ENCODE peak calls at places on chromosomes 13 and 19, in four cellular contexts. A, B, Q and E are unnamed samples. For H3K36me3 and H3K4me1, the result is how much of the 10 kb centered on the place peaks cover.

GRCh38 chr19:12779162-12779993 is 4.0 kb upstream of the HOOK2 start:
- DNase-seq in A (peak), B (peak), Q (no peak), E (no peak)

GRCh38 chr13:31896427-31896826 is 135.1 kb upstream of the FRY start:
- DNase-seq in A (no peak), B (peak), Q (no peak), E (no peak)

GRCh38 chr13:27339299-27339698 is 68.7 kb downstream of the RASL11A start:
- DNase-seq in A (peak), B (peak), Q (no peak), E (no peak)

GRCh38 chr13:113209880-113210421 is 538 bp downstream of the CUL4A start:
- DNase-seq in A (peak), B (peak), Q (no peak), E (no peak)

GRCh38 chr13:53800011-53800410 is 771.4 kb downstream of the OLFM4 start:
- DNase-seq in A (no peak), B (no peak), Q (no peak), E (no peak)

GRCh38 chr19:16368385-16369305 is 44.0 kb downstream of the KLF2 start:
- DNase-seq in A (no peak), B (no peak), Q (no peak), E (no peak)

GRCh38 chr19:56692496-56692895 is 20.9 kb upstream of the ZNF835 start:
- DNase-seq in A (no peak), B (peak), Q (no peak), E (no peak)

GRCh38 chr13:82664183-82664582 is 1218.1 kb downstream of the SLITRK1 start:
- DNase-seq in A (no peak), B (no peak), Q (no peak), E (no peak)

GRCh38 chr19:10747271-10747670 is 29.4 kb downstream of the DNM2 start:
- DNase-seq in A (no peak), B (no peak), Q (no peak), E (no peak)

GRCh38 chr13:110644892-110645521 is 29.7 kb downstream of the NAXD start:
- DNase-seq in A (peak), B (peak), Q (no peak), E (peak)

GRCh38 chr19:6064016-6064702 is 46.1 kb downstream of the RFX2 start:
- DNase-seq in A (no peak), B (peak), Q (no peak), E (no peak)

GRCh38 chr19:43923875-43924274 is 11.2 kb downstream of the ZNF45 start:
- DNase-seq in A (no peak), B (no peak), Q (no peak), E (no peak)

GRCh38 chr19:34806976-34807860 is 34.2 kb upstream of the ZNF599 start:
- DNase-seq in A (no peak), B (no peak), Q (no peak), E (no peak)

GRCh38 chr13:110929104-110929777 is 14.4 kb upstream of the ANKRD10 start:
- DNase-seq in A (no peak), B (no peak), Q (no peak), E (no peak)

GRCh38 chr13:100946588-100946987 is 272.0 kb upstream of the TMTC4 start:
- DNase-seq in A (no peak), B (no peak), Q (no peak), E (no peak)

GRCh38 chr13:111202745-111203144 is 87.6 kb downstream of the ARHGEF7 start:
- DNase-seq in A (peak), B (peak), Q (no peak), E (no peak)

GRCh38 chr19:7916908-7917291 is 2.3 kb downstream of the TGFBR3L start:
- DNase-seq in A (no peak), B (no peak), Q (no peak), E (no peak)

GRCh38 chr13:84843368-84843767 is 955.9 kb downstream of the SLITRK6 start:
- DNase-seq in A (no peak), B (no peak), Q (no peak), E (no peak)

GRCh38 chr19:391726-392374 is 17.1 kb downstream of the C2CD4C start:
- DNase-seq in A (no peak), B (no peak), Q (no peak), E (no peak)

GRCh38 chr19:3615524-3616135 is 9.0 kb upstream of the TBXA2R start:
- DNase-seq in A (no peak), B (no peak), Q (no peak), E (no peak)

GRCh38 chr19:44093931-44094765 is at the start of gene ZNF224:
- DNase-seq in A (peak), B (peak), Q (no peak), E (peak)

GRCh38 chr13:112619730-112620639 is 32.0 kb upstream of the TUBGCP3 start:
- DNase-seq in A (peak), B (peak), Q (no peak), E (peak)

GRCh38 chr19:53892301-53892980 is 10.4 kb downstream of the PRKCG start:
- DNase-seq in A (no peak), B (no peak), Q (no peak), E (no peak)

GRCh38 chr19:844300-844971 is 3.6 kb downstream of the PRTN3 start:
- DNase-seq in A (no peak), B (no peak), Q (no peak), E (no peak)

GRCh38 chr19:29845576-29846176 is 33.9 kb downstream of the CCNE1 start:
- DNase-seq in A (peak), B (peak), Q (no peak), E (no peak)

GRCh38 chr13:108508263-108508662 is 121.1 kb upstream of the MYO16 start:
- DNase-seq in A (peak), B (no peak), Q (no peak), E (no peak)

GRCh38 chr19:5293607-5294089 is 47.0 kb downstream of the PTPRS start:
- DNase-seq in A (no peak), B (no peak), Q (no peak), E (no peak)

GRCh38 chr13:33353210-33353609 is 67.7 kb upstream of the STARD13 start:
- DNase-seq in A (peak), B (peak), Q (no peak), E (no peak)

GRCh38 chr13:110946171-110946570 is 31.3 kb upstream of the ANKRD10 start:
- DNase-seq in A (no peak), B (no peak), Q (no peak), E (no peak)

GRCh38 chr19:3369337-3370213 is 3.2 kb downstream of the NFIC start:
- DNase-seq in A (no peak), B (peak), Q (no peak), E (no peak)

GRCh38 chr13:97384366-97384765 is 49.6 kb upstream of the RAP2A start:
- DNase-seq in A (no peak), B (no peak), Q (no peak), E (no peak)

GRCh38 chr13:97382276-97382675 is 51.7 kb upstream of the RAP2A start:
- DNase-seq in A (no peak), B (no peak), Q (no peak), E (no peak)

GRCh38 chr13:97385146-97385545 is 48.8 kb upstream of the RAP2A start:
- DNase-seq in A (no peak), B (no peak), Q (no peak), E (no peak)

GRCh38 chr13:97385854-97386253 is 48.1 kb upstream of the RAP2A start:
- DNase-seq in A (no peak), B (no peak), Q (no peak), E (no peak)

DNA sequence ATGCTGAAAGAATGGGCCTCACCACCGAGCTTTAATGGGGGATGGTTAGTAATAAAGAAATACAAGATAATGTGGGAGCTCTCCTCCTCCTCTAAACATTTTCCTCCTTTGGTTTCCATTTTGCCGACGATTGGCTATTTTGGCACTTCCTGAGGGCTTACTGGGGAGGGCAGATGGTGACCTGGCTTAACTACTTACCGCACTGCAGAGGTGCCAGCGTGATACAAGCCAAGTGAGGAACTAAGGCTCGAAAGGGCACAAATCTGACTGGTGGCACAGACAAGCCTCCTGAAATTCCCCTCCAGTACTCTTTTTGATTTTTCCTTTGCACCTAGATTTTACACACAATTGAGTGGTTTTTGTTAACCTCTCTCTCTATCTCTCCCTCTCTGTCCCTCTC is 53.3 kb upstream of the RAP2A start:
- DNase-seq in A (no peak), B (no peak), Q (no peak), E (no peak)
- H3K36me3 ChIP-seq in A (under half), B (under half), Q (under half), E (under half)

DNA sequence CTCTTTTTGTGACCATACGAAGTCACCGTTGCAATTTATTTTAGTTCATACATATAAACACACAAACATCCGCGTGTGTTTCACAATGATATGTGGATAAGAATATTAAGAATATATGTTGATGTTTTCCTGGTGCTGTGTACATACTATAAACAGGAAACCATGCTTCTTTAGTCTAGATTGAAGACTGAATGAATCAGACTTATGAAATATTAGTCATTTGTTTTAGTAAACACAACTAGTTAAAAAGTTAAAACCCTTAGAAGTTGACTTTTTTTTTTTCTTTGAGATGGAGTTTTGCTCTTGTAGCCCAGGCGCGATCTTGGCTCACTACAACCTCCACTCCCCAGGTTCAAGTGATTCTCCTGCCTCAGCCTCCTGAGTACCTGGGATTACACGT is 257.7 kb downstream of the DACH1 start:
- DNase-seq in A (no peak), B (no peak), Q (no peak), E (no peak)
- H3K4me1 ChIP-seq in A (under half), B (under half), Q (under half), E (under half)

DNA sequence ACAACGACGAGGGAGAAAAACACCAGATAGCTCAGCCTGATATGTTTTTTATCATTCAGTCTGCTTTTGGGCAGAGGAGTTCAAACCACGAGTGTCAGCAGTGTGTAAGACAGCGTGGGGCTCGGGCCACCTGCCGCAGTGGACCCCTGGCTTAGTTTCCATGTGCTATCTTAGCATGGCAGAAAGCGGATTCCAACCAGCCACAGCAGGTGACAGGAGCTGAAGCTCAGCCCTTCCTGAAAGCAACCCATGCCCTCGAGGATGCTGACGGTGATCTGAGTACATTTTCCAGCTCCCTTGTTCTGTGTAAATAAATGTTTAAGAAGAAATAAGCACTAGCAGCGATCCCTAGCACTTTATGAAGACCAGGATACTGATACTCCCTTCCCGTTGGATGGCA is 32.2 kb upstream of the MBNL2 start:
- DNase-seq in A (no peak), B (no peak), Q (no peak), E (no peak)
- H3K27ac ChIP-seq in A (no peak), B (no peak), Q (no peak), E (no peak)

GRCh38 chr13:48942131-48942530 is 33.6 kb upstream of the FNDC3A start:
- DNase-seq in A (no peak), B (no peak), Q (no peak), E (no peak)

GRCh38 chr13:48944221-48944620 is 31.5 kb upstream of the FNDC3A start:
- DNase-seq in A (no peak), B (no peak), Q (no peak), E (no peak)

GRCh38 chr13:48946163-48946562 is 29.5 kb upstream of the FNDC3A start:
- DNase-seq in A (no peak), B (no peak), Q (no peak), E (no peak)

GRCh38 chr13:48949566-48950506 is 25.9 kb upstream of the FNDC3A start:
- DNase-seq in A (no peak), B (no peak), Q (no peak), E (no peak)

DNA sequence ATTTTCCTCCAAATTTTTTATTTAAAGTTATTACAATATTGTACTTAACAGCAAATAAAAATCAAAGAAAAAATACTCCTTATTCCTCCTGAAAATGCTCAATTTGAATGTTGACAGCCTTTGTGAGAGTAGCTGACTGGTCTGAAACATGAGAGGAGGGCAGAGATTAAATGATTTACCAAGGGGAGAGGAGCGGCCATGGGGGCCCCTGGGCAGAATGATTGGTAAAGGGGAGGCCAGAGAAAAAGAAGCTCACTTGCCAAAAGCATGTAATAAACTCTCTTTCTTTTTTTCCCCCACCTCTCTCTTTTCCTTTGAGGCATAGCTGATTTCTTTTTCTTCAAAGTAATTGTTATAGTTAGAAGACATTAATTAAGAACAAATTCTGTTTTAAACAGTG is 30.1 kb upstream of the FNDC3A start:
- DNase-seq in A (no peak), B (no peak), Q (no peak), E (no peak)
- H3K36me3 ChIP-seq in A (under half), B (under half), Q (under half), E (under half)

GRCh38 chr13:48414501-48414900 is 1.6 kb upstream of the LPAR6 start:
- DNase-seq in A (no peak), B (no peak), Q (no peak), E (no peak)

GRCh38 chr13:48411281-48412099 is 1.4 kb downstream of the LPAR6 start:
- DNase-seq in A (no peak), B (no peak), Q (no peak), E (no peak)

GRCh38 chr13:48412881-48413351 is at the start of gene LPAR6:
- DNase-seq in A (no peak), B (no peak), Q (no peak), E (no peak)

GRCh38 chr13:48412100-48412556 is 785 bp downstream of the LPAR6 start:
- DNase-seq in A (no peak), B (no peak), Q (no peak), E (no peak)

GRCh38 chr13:48415516-48415915 is 2.6 kb upstream of the LPAR6 start:
- DNase-seq in A (no peak), B (no peak), Q (no peak), E (no peak)
- H3K4me1 ChIP-seq in A (under half), B (under half), Q (under half), E (under half)

DNA sequence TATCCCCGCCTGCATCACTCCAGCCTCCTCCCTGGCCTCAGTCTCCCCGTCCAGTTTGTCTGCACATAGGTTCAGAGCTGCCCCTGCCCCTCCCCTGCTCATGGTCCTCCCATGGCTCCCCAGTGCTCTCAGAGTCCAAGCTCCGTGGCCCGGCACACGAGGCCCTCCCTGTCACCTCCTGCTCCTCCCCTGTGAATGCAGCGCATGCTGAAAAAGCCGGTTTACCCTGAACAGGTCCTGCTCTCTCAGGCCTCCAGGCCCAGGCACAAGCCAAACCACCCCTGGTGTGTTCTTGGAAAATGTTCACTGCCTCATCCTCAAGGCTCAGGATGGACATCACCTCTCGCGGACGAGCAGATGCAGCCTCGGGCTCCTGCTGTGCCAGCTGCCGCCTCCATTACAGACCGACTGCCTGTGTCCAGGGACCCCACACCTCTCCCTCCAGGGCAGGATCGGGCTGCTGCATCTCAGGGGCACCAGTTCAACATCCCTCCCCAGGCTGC is 13.0 kb downstream of the EMP3 start:
- DNase-seq in A (no peak), B (no peak), Q (no peak), E (no peak)
- H3K27ac ChIP-seq in A (no peak), B (no peak), Q (no peak), E (no peak)